ENCODE peak calls at places on chromosomes 11 and 22, in four cellular contexts. L, S, X and B are unnamed samples.

GRCh38 chr11:114080219-114080618 is 20.7 kb downstream of the ZBTB16 start:
- ATAC-seq in L (no peak), S (peak; percentile 71), X (peak; percentile 33), B (peak; percentile 62)

GRCh38 chr11:78080084-78080817 is 589 bp upstream of the NDUFC2 start:
- ATAC-seq in L (no peak), S (no peak), X (peak; percentile 22), B (no peak)

GRCh38 chr11:42205518-42205917 is 746.1 kb upstream of the LRRC4C start:
- ATAC-seq in L (no peak), S (no peak), X (no peak), B (no peak)

GRCh38 chr22:30334601-30335000 is 7.9 kb upstream of the TBC1D10A start:
- ATAC-seq in L (no peak), S (no peak), X (no peak), B (peak; percentile 30)

GRCh38 chr11:134331565-134332188 is at the start of gene GLB1L2:
- ATAC-seq in L (peak; percentile 94), S (peak; percentile 96), X (peak; percentile 92), B (peak; percentile 97)

GRCh38 chr22:18931905-18932652 is 4.0 kb downstream of the PRODH start:
- ATAC-seq in L (no peak), S (no peak), X (no peak), B (peak; percentile 61)

GRCh38 chr11:36162909-36163434 is 126.3 kb downstream of the COMMD9 start:
- ATAC-seq in L (no peak), S (peak; percentile 76), X (no peak), B (no peak)

GRCh38 chr11:126329644-126330200 is 25.8 kb upstream of the ST3GAL4 start:
- ATAC-seq in L (no peak), S (no peak), X (no peak), B (peak; percentile 73)

GRCh38 chr11:79678780-79679468 is 238.1 kb upstream of the TENM4 start:
- ATAC-seq in L (no peak), S (no peak), X (no peak), B (no peak)

GRCh38 chr22:50678218-50678650 is 5.6 kb downstream of the SHANK3 start:
- ATAC-seq in L (no peak), S (no peak), X (no peak), B (no peak)

GRCh38 chr11:132686827-132687370 is 845.4 kb downstream of the OPCML start:
- ATAC-seq in L (no peak), S (no peak), X (no peak), B (no peak)

GRCh38 chr22:43753718-43754117 is 58.4 kb downstream of the EFCAB6 start:
- ATAC-seq in L (no peak), S (no peak), X (no peak), B (no peak)

GRCh38 chr22:41301085-41302015 is at the start of gene ZC3H7B:
- ATAC-seq in L (peak; percentile 90), S (peak; percentile 98), X (peak; percentile 81), B (peak; percentile 94)

GRCh38 chr11:57459112-57460016 is 964 bp upstream of the RTN4RL2 start:
- ATAC-seq in L (peak; percentile 34), S (no peak), X (peak; percentile 32), B (peak; percentile 5)

GRCh38 chr11:78798567-78799170 is 224.0 kb upstream of the NARS2 start:
- ATAC-seq in L (no peak), S (peak; percentile 78), X (peak; percentile 53), B (peak; percentile 57)

GRCh38 chr11:44605965-44606364 is 40.5 kb downstream of the CD82 start:
- ATAC-seq in L (no peak), S (no peak), X (no peak), B (no peak)

GRCh38 chr22:22176929-22177616 is 67.5 kb upstream of the VPREB1 start:
- ATAC-seq in L (no peak), S (no peak), X (no peak), B (no peak)

GRCh38 chr22:23835773-23836144 is 3.0 kb downstream of the DERL3 start:
- ATAC-seq in L (no peak), S (peak; percentile 63), X (no peak), B (no peak)

GRCh38 chr22:37570661-37570976 is 9.3 kb downstream of the LGALS2 start:
- ATAC-seq in L (no peak), S (no peak), X (no peak), B (no peak)

GRCh38 chr22:46604306-46604690 is 15.9 kb upstream of the GRAMD4 start:
- ATAC-seq in L (peak; percentile 72), S (peak; percentile 63), X (no peak), B (peak; percentile 100)

GRCh38 chr11:95413021-95413420 is 182.0 kb upstream of the SESN3 start:
- ATAC-seq in L (no peak), S (no peak), X (no peak), B (no peak)

GRCh38 chr22:39240841-39241631 is 3.7 kb downstream of the PDGFB start:
- ATAC-seq in L (no peak), S (peak; percentile 3), X (peak; percentile 37), B (peak; percentile 54)

GRCh38 chr11:114059278-114059983 is at the start of gene ZBTB16:
- ATAC-seq in L (peak; percentile 36), S (peak; percentile 78), X (peak; percentile 8), B (peak; percentile 66)